ENCODE peak calls at places on chromosomes 6 and 20, in five cellular contexts. One of them, this sample, is unnamed.

GRCh38 chr20:48166082-48166835 is 381.0 kb upstream of the SULF2 start:
- DNase-seq in left ventricle myocardium inferior: no peak
- DNase-seq in thoracic aorta: no peak
- DNase-seq in GM23338: no peak
- DNase-seq in endothelial cell of umbilical vein: no peak
- DNase-seq in this sample: no peak

GRCh38 chr6:16711551-16712249 is 49.6 kb downstream of the ATXN1 start:
- DNase-seq in left ventricle myocardium inferior: no peak
- DNase-seq in thoracic aorta: no peak
- DNase-seq in GM23338: no peak
- DNase-seq in endothelial cell of umbilical vein: peak
- DNase-seq in this sample: no peak

GRCh38 chr20:9117548-9117947 is 48.7 kb downstream of the PLCB4 start:
- DNase-seq in left ventricle myocardium inferior: no peak
- DNase-seq in thoracic aorta: no peak
- DNase-seq in GM23338: no peak
- DNase-seq in endothelial cell of umbilical vein: no peak
- DNase-seq in this sample: no peak

GRCh38 chr6:145929037-145929633 is 35.0 kb downstream of the SHPRH start:
- DNase-seq in left ventricle myocardium inferior: no peak
- DNase-seq in thoracic aorta: no peak
- DNase-seq in GM23338: peak
- DNase-seq in endothelial cell of umbilical vein: peak
- DNase-seq in this sample: peak

GRCh38 chr20:63381781-63382431 is 20.8 kb upstream of the CHRNA4 start:
- DNase-seq in left ventricle myocardium inferior: no peak
- DNase-seq in thoracic aorta: no peak
- DNase-seq in GM23338: peak
- DNase-seq in endothelial cell of umbilical vein: peak
- DNase-seq in this sample: no peak

GRCh38 chr20:1324598-1325172 is 4.3 kb downstream of the SDCBP2 start:
- DNase-seq in left ventricle myocardium inferior: no peak
- DNase-seq in thoracic aorta: peak
- DNase-seq in GM23338: no peak
- DNase-seq in endothelial cell of umbilical vein: peak
- DNase-seq in this sample: no peak

GRCh38 chr6:10478187-10479040 is 42.7 kb upstream of the GCNT2 start:
- DNase-seq in left ventricle myocardium inferior: no peak
- DNase-seq in thoracic aorta: no peak
- DNase-seq in GM23338: peak
- DNase-seq in endothelial cell of umbilical vein: peak
- DNase-seq in this sample: no peak

GRCh38 chr6:137416376-137417109 is 77.7 kb downstream of the OLIG3 start:
- DNase-seq in left ventricle myocardium inferior: no peak
- DNase-seq in thoracic aorta: no peak
- DNase-seq in GM23338: peak
- DNase-seq in endothelial cell of umbilical vein: no peak
- DNase-seq in this sample: peak

GRCh38 chr6:156944412-156944811 is 167.2 kb downstream of the ARID1B start:
- DNase-seq in left ventricle myocardium inferior: no peak
- DNase-seq in thoracic aorta: no peak
- DNase-seq in GM23338: peak
- DNase-seq in endothelial cell of umbilical vein: no peak
- DNase-seq in this sample: no peak

GRCh38 chr6:135850882-135851281 is 619 bp upstream of the PDE7B start:
- DNase-seq in left ventricle myocardium inferior: no peak
- DNase-seq in thoracic aorta: no peak
- DNase-seq in GM23338: no peak
- DNase-seq in endothelial cell of umbilical vein: no peak
- DNase-seq in this sample: no peak

GRCh38 chr6:19759117-19759880 is 77.9 kb upstream of the ID4 start:
- DNase-seq in left ventricle myocardium inferior: no peak
- DNase-seq in thoracic aorta: no peak
- DNase-seq in GM23338: no peak
- DNase-seq in endothelial cell of umbilical vein: no peak
- DNase-seq in this sample: peak

GRCh38 chr6:11459002-11459658 is 78.4 kb upstream of the TMEM170B start:
- DNase-seq in left ventricle myocardium inferior: no peak
- DNase-seq in thoracic aorta: no peak
- DNase-seq in GM23338: no peak
- DNase-seq in endothelial cell of umbilical vein: no peak
- DNase-seq in this sample: no peak

GRCh38 chr20:54475334-54476287 is at the start of gene DOK5:
- DNase-seq in left ventricle myocardium inferior: peak
- DNase-seq in thoracic aorta: peak
- DNase-seq in GM23338: peak
- DNase-seq in endothelial cell of umbilical vein: peak
- DNase-seq in this sample: no peak

GRCh38 chr6:5438882-5439584 is 177.7 kb downstream of the FARS2 start:
- DNase-seq in left ventricle myocardium inferior: no peak
- DNase-seq in thoracic aorta: no peak
- DNase-seq in GM23338: peak
- DNase-seq in endothelial cell of umbilical vein: peak
- DNase-seq in this sample: no peak

GRCh38 chr6:168849459-168849858 is 404.2 kb downstream of the THBS2 start:
- DNase-seq in left ventricle myocardium inferior: no peak
- DNase-seq in thoracic aorta: no peak
- DNase-seq in GM23338: no peak
- DNase-seq in endothelial cell of umbilical vein: no peak
- DNase-seq in this sample: no peak

GRCh38 chr20:7090001-7090400 is 322.5 kb downstream of the BMP2 start:
- DNase-seq in left ventricle myocardium inferior: no peak
- DNase-seq in thoracic aorta: no peak
- DNase-seq in GM23338: no peak
- DNase-seq in endothelial cell of umbilical vein: no peak
- DNase-seq in this sample: no peak

GRCh38 chr6:116047173-116047933 is 13.3 kb downstream of the FRK start:
- DNase-seq in left ventricle myocardium inferior: no peak
- DNase-seq in thoracic aorta: no peak
- DNase-seq in GM23338: no peak
- DNase-seq in endothelial cell of umbilical vein: no peak
- DNase-seq in this sample: no peak

GRCh38 chr6:125753218-125753936 is 3.9 kb downstream of the HEY2 start:
- DNase-seq in left ventricle myocardium inferior: no peak
- DNase-seq in thoracic aorta: no peak
- DNase-seq in GM23338: peak
- DNase-seq in endothelial cell of umbilical vein: peak
- DNase-seq in this sample: no peak

GRCh38 chr20:54454982-54455381 is 20.4 kb upstream of the DOK5 start:
- DNase-seq in left ventricle myocardium inferior: no peak
- DNase-seq in thoracic aorta: no peak
- DNase-seq in GM23338: no peak
- DNase-seq in endothelial cell of umbilical vein: no peak
- DNase-seq in this sample: no peak

GRCh38 chr6:117540670-117541069 is 58.2 kb downstream of the DCBLD1 start:
- DNase-seq in left ventricle myocardium inferior: no peak
- DNase-seq in thoracic aorta: no peak
- DNase-seq in GM23338: no peak
- DNase-seq in endothelial cell of umbilical vein: no peak
- DNase-seq in this sample: no peak

GRCh38 chr6:102793752-102794151 is 1400.2 kb downstream of the GRIK2 start:
- DNase-seq in left ventricle myocardium inferior: no peak
- DNase-seq in thoracic aorta: no peak
- DNase-seq in GM23338: no peak
- DNase-seq in endothelial cell of umbilical vein: no peak
- DNase-seq in this sample: no peak

GRCh38 chr20:36159833-36160232 is 5.3 kb downstream of the EPB41L1 start:
- DNase-seq in left ventricle myocardium inferior: no peak
- DNase-seq in thoracic aorta: no peak
- DNase-seq in GM23338: no peak
- DNase-seq in endothelial cell of umbilical vein: no peak
- DNase-seq in this sample: no peak

GRCh38 chr20:64079273-64080012 is at the start of gene RGS19:
- DNase-seq in left ventricle myocardium inferior: peak
- DNase-seq in thoracic aorta: no peak
- DNase-seq in GM23338: peak
- DNase-seq in endothelial cell of umbilical vein: peak
- DNase-seq in this sample: no peak

GRCh38 chr20:4216142-4216735 is 200.9 kb upstream of the RNF24 start:
- DNase-seq in left ventricle myocardium inferior: no peak
- DNase-seq in thoracic aorta: no peak
- DNase-seq in GM23338: no peak
- DNase-seq in endothelial cell of umbilical vein: no peak
- DNase-seq in this sample: no peak

GRCh38 chr6:167827588-167828324 is 1.0 kb downstream of the AFDN start:
- DNase-seq in left ventricle myocardium inferior: peak
- DNase-seq in thoracic aorta: no peak
- DNase-seq in GM23338: peak
- DNase-seq in endothelial cell of umbilical vein: peak
- DNase-seq in this sample: no peak

GRCh38 chr6:170402318-170403040 is 95.9 kb downstream of the FAM120B start:
- DNase-seq in left ventricle myocardium inferior: no peak
- DNase-seq in thoracic aorta: no peak
- DNase-seq in GM23338: no peak
- DNase-seq in endothelial cell of umbilical vein: no peak
- DNase-seq in this sample: no peak

GRCh38 chr6:70894001-70894400 is 62.9 kb downstream of the B3GAT2 start:
- DNase-seq in left ventricle myocardium inferior: no peak
- DNase-seq in thoracic aorta: no peak
- DNase-seq in GM23338: no peak
- DNase-seq in endothelial cell of umbilical vein: no peak
- DNase-seq in this sample: no peak

DNA sequence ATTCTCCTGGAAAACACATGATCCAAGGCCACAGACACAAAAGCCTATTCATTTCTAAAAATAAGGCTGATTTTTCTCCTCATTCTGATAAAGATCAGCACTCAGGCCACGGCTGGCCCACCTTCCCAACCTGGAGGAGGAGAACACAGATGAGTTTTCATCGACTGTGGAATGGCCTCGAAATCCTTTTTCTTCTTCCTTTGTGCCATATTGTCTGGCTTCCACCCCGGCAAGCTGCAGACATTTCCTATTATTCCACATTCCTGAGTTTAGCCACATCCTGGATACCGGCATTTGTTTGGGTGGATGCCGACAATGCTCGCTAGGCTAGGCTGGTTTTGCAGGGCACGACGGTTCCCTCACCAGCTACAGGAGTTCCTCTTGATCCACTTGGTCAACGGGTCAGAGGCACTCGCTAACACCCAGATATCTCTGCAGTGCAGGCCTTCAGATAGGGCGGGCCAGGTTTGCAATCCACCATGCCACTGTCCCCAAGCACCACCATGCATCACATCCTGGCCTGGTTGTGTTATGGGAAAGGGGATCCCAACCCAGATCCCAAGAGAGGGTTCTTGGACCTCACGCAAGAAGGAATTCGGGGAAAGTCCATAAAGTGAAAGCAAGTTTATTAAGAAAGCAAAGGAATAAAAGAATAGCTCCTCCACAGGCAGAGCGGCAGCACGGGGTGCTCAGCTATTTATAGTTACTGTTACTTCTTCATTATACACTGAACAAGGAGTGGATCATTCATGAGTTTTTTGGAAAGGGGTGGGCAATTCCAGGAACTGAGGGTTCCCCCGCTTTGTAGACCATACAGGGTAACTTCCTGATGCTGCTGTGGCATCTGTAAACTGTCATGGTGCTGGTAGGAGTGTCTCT is 4.2 kb upstream of the CTSZ start:
- DNase-seq in left ventricle myocardium inferior: no peak
- DNase-seq in thoracic aorta: no peak
- DNase-seq in GM23338: peak
- DNase-seq in endothelial cell of umbilical vein: peak
- DNase-seq in this sample: peak
- H3K4me3 ChIP-seq in left ventricle myocardium inferior: peak
- H3K4me3 ChIP-seq in thoracic aorta: peak
- H3K4me3 ChIP-seq in GM23338: no peak
- H3K4me3 ChIP-seq in endothelial cell of umbilical vein: no peak
- H3K4me3 ChIP-seq in this sample: no peak

GRCh38 chr6:33792990-33793389 is 4.1 kb upstream of the LEMD2 start:
- DNase-seq in left ventricle myocardium inferior: no peak
- DNase-seq in thoracic aorta: no peak
- DNase-seq in GM23338: no peak
- DNase-seq in endothelial cell of umbilical vein: no peak
- DNase-seq in this sample: no peak

GRCh38 chr6:33798343-33798848 is 5.4 kb downstream of the MLN start:
- DNase-seq in left ventricle myocardium inferior: no peak
- DNase-seq in thoracic aorta: no peak
- DNase-seq in GM23338: no peak
- DNase-seq in endothelial cell of umbilical vein: no peak
- DNase-seq in this sample: no peak

GRCh38 chr6:33790910-33791309 is 2.0 kb upstream of the LEMD2 start:
- DNase-seq in left ventricle myocardium inferior: no peak
- DNase-seq in thoracic aorta: no peak
- DNase-seq in GM23338: no peak
- DNase-seq in endothelial cell of umbilical vein: no peak
- DNase-seq in this sample: no peak

GRCh38 chr6:33797635-33798342 is 6.0 kb downstream of the MLN start:
- DNase-seq in left ventricle myocardium inferior: no peak
- DNase-seq in thoracic aorta: no peak
- DNase-seq in GM23338: no peak
- DNase-seq in endothelial cell of umbilical vein: no peak
- DNase-seq in this sample: no peak

DNA sequence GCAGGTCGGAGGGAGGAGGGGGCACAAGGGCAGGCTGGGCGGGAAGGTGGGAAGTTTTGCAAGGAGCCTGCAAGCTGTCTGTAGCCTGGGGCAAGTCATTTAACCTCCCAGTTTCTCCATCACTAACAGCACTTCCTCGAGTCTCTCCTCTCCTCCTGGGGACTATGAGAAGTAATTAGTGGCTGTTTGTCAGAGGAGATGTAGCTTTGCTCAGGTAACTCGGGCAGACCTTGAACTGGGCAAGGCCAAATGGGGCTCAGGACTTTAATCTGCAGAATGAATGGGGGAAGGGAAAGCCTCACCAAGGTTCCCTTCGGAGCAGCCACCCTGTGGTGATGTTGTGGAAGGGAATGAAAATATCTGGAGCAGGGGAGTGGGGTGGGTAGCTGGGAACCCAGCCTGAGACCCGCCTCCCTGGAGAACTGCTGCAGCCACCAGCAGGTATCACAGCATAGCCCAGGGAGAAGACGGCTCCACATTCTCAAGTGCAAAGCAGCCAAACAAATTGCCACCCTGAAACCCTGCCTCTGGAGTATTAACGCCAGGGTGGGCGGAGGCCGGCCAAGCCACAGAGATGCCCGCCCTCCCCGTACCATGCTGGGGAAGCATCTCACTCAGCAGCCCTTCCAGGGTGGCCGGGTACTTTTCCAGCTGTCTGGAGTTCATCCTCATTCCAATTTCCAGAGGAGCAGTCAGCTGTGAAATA is 6.1 kb upstream of the LEMD2 start:
- DNase-seq in left ventricle myocardium inferior: no peak
- DNase-seq in thoracic aorta: no peak
- DNase-seq in GM23338: peak
- DNase-seq in endothelial cell of umbilical vein: no peak
- DNase-seq in this sample: no peak
- TF ChIP-seq CTCF in left ventricle myocardium inferior: no peak
- TF ChIP-seq CTCF in thoracic aorta: no peak
- TF ChIP-seq CTCF in GM23338: peak
- TF ChIP-seq CTCF in endothelial cell of umbilical vein: no peak
- TF ChIP-seq CTCF in this sample: no peak

GRCh38 chr20:46308258-46309157 is at the start of gene CDH22:
- DNase-seq in left ventricle myocardium inferior: peak
- DNase-seq in thoracic aorta: no peak
- DNase-seq in GM23338: peak
- DNase-seq in endothelial cell of umbilical vein: peak
- DNase-seq in this sample: no peak
- H3K4me3 ChIP-seq in left ventricle myocardium inferior: peak
- H3K4me3 ChIP-seq in thoracic aorta: peak
- H3K4me3 ChIP-seq in GM23338: peak
- H3K4me3 ChIP-seq in endothelial cell of umbilical vein: peak
- H3K4me3 ChIP-seq in this sample: no peak

GRCh38 chr6:56343295-56343694 is 95.9 kb upstream of the COL21A1 start:
- DNase-seq in left ventricle myocardium inferior: no peak
- DNase-seq in thoracic aorta: no peak
- DNase-seq in GM23338: no peak
- DNase-seq in endothelial cell of umbilical vein: no peak
- DNase-seq in this sample: no peak
- TF ChIP-seq CTCF in left ventricle myocardium inferior: no peak
- TF ChIP-seq CTCF in thoracic aorta: no peak
- TF ChIP-seq CTCF in GM23338: no peak
- TF ChIP-seq CTCF in endothelial cell of umbilical vein: no peak
- TF ChIP-seq CTCF in this sample: no peak

This sample was measured in AG09309.